ENCODE peak calls at places on chromosome 22, in ten cellular contexts. K is uterus; N is GF-D8; T is HEK293T; G is Peyer's patch; C is stimulated activated CD4-positive, alpha-beta T cell treated with anti-CD3 and anti-CD28 coated beads, Interleukin-2, amount 100 ng/mL, for 4 hours; F is T-cell; Q is GOT3; H is cardiac septum; O is foreskin fibroblast. E is an unnamed sample.

GRCh38 chr22:42693763-42694683 is 26.6 kb downstream of the A4GALT start:
- DNase-seq in N (no peak), F (no peak), G (no peak), Q (no peak), K (no peak), C (no peak), O (no peak), T (no peak), H (peak), E (no peak)

GRCh38 chr22:48222742-48223487 is 1460.5 kb downstream of the TBC1D22A start:
- DNase-seq in H (no peak), K (no peak), N (no peak), Q (no peak), C (no peak), T (no peak), O (no peak), G (no peak), F (no peak), E (no peak)

GRCh38 chr22:22959147-22959827 is 71.7 kb downstream of the IGLL5 start:
- DNase-seq in N (no peak), G (peak), Q (no peak), C (peak), H (no peak), T (peak), F (peak), K (peak), O (peak), E (peak)

GRCh38 chr22:30947821-30948454 is 20.6 kb downstream of the MORC2 start:
- DNase-seq in C (no peak), K (no peak), F (no peak), N (no peak), G (no peak), T (peak), O (peak), Q (no peak), H (no peak), E (no peak)

GRCh38 chr22:48675828-48676145 is 1151.9 kb downstream of the BRD1 start:
- DNase-seq in K (no peak), F (no peak), G (no peak), H (no peak), C (no peak), Q (no peak), O (no peak), N (no peak), T (no peak), E (no peak)

GRCh38 chr22:49738566-49738965 is 89.1 kb downstream of the BRD1 start:
- DNase-seq in O (no peak), K (no peak), T (no peak), N (no peak), H (no peak), F (no peak), G (no peak), Q (no peak), C (no peak), E (no peak)

GRCh38 chr22:46827781-46828180 is 65.3 kb downstream of the TBC1D22A start:
- DNase-seq in F (no peak), K (no peak), O (no peak), Q (no peak), C (no peak), N (no peak), T (no peak), H (no peak), G (no peak), E (no peak)

GRCh38 chr22:35258144-35258988 is 1.1 kb downstream of the HMGXB4 start:
- DNase-seq in N (no peak), Q (no peak), T (peak), F (no peak), H (no peak), K (no peak), G (peak), O (peak), C (no peak), E (peak)

GRCh38 chr22:49460662-49461371 is 366.9 kb downstream of the BRD1 start:
- DNase-seq in O (no peak), C (no peak), N (no peak), T (no peak), G (no peak), K (no peak), F (no peak), H (no peak), Q (no peak), E (no peak)

GRCh38 chr22:35462558-35463230 is 62.8 kb downstream of the MCM5 start:
- DNase-seq in F (no peak), N (no peak), G (no peak), O (no peak), K (peak), Q (no peak), H (no peak), C (no peak), T (no peak), E (no peak)

GRCh38 chr22:19419086-19419463 is 12.5 kb downstream of the HIRA start:
- DNase-seq in H (peak), C (no peak), G (peak), O (no peak), T (no peak), K (no peak), N (peak), F (peak), Q (no peak), E (no peak)

GRCh38 chr22:37457093-37457893 is 28.9 kb downstream of the MFNG start:
- DNase-seq in H (peak), C (peak), N (no peak), G (peak), O (peak), K (peak), F (peak), Q (no peak), T (peak), E (peak)

GRCh38 chr22:50476819-50477344 is 2.0 kb upstream of the SBF1 start:
- DNase-seq in F (no peak), G (no peak), K (no peak), O (no peak), C (no peak), Q (no peak), N (no peak), T (no peak), H (no peak), E (no peak)

GRCh38 chr22:28375761-28376534 is 303.7 kb downstream of the TTC28 start:
- DNase-seq in G (no peak), N (no peak), K (no peak), F (no peak), T (no peak), Q (no peak), C (no peak), O (peak), H (no peak), E (no peak)

GRCh38 chr22:24175160-24175808 is 6.0 kb upstream of the SUSD2 start:
- DNase-seq in N (peak), O (peak), T (peak), H (peak), F (peak), C (peak), Q (no peak), K (peak), G (peak), E (peak)

GRCh38 chr22:47110817-47111443 is 348.5 kb downstream of the TBC1D22A start:
- DNase-seq in K (peak), F (no peak), O (peak), Q (no peak), C (no peak), H (peak), G (no peak), N (no peak), T (no peak), E (no peak)

GRCh38 chr22:21449531-21450319 is 17.5 kb upstream of the TMEM191C start:
- DNase-seq in K (peak), Q (no peak), N (no peak), T (no peak), O (no peak), C (no peak), F (no peak), G (no peak), H (no peak), E (no peak)

GRCh38 chr22:20448630-20449029 is 11.0 kb upstream of the SCARF2 start:
- DNase-seq in T (no peak), O (peak), C (no peak), K (no peak), N (no peak), H (no peak), F (no peak), Q (no peak), G (no peak), E (no peak)

GRCh38 chr22:48334971-48335370 is 1492.7 kb downstream of the BRD1 start:
- DNase-seq in F (no peak), C (no peak), T (no peak), G (no peak), N (no peak), H (peak), K (no peak), Q (no peak), O (no peak), E (no peak)

GRCh38 chr22:26718905-26719304 is 61.5 kb downstream of the MIAT start:
- DNase-seq in F (no peak), K (no peak), H (no peak), C (no peak), N (no peak), O (peak), Q (no peak), T (no peak), G (no peak), E (no peak)

GRCh38 chr22:35400335-35400680 is 368 bp downstream of the MCM5 start:
- DNase-seq in G (peak), N (no peak), Q (no peak), C (no peak), H (no peak), O (no peak), K (no peak), T (peak), F (no peak), E (peak)

GRCh38 chr22:37994049-37994448 is 9.7 kb upstream of the SOX10 start:
- DNase-seq in G (no peak), O (no peak), N (no peak), F (peak), C (no peak), H (no peak), T (no peak), Q (no peak), K (no peak), E (no peak)

GRCh38 chr22:41565403-41566054 is 4.7 kb downstream of the CSDC2 start:
- DNase-seq in T (no peak), O (peak), F (no peak), H (no peak), Q (no peak), C (no peak), G (no peak), K (peak), N (no peak), E (peak)

GRCh38 chr22:26565181-26565580 is 24.8 kb downstream of the TPST2 start:
- DNase-seq in H (no peak), G (no peak), K (no peak), N (no peak), Q (no peak), C (no peak), O (no peak), F (no peak), T (no peak), E (no peak)

GRCh38 chr22:27985323-27986275 is 66.5 kb upstream of the PITPNB start:
- DNase-seq in T (no peak), F (no peak), O (no peak), K (no peak), Q (no peak), H (no peak), N (no peak), G (no peak), C (no peak), E (no peak)

GRCh38 chr22:26066534-26066933 is 102.7 kb upstream of the SEZ6L start:
- DNase-seq in T (no peak), G (no peak), Q (no peak), H (no peak), N (no peak), K (no peak), O (no peak), F (no peak), C (no peak), E (no peak)

GRCh38 chr22:23509571-23510302 is 70.4 kb downstream of the IGLL1 start:
- DNase-seq in T (no peak), C (no peak), F (no peak), G (no peak), H (no peak), Q (no peak), N (no peak), O (peak), K (no peak), E (no peak)

GRCh38 chr22:28283025-28283654 is 364.1 kb upstream of the PITPNB start:
- DNase-seq in O (peak), K (no peak), F (no peak), H (no peak), G (no peak), N (no peak), C (no peak), T (no peak), Q (no peak), E (no peak)

GRCh38 chr22:40414306-40414705 is 43.9 kb downstream of the SGSM3 start:
- DNase-seq in K (no peak), C (no peak), O (peak), G (no peak), N (no peak), F (no peak), H (no peak), Q (no peak), T (no peak), E (no peak)

GRCh38 chr22:28051787-28052356 is 132.8 kb upstream of the PITPNB start:
- DNase-seq in C (no peak), N (no peak), T (peak), Q (no peak), G (peak), H (no peak), K (peak), O (peak), F (peak), E (peak)

GRCh38 chr22:29231971-29232959 is 26.6 kb downstream of the EMID1 start:
- DNase-seq in H (no peak), Q (no peak), K (peak), F (no peak), C (no peak), G (no peak), T (no peak), O (no peak), N (no peak), E (no peak)

GRCh38 chr22:32723632-32724031 is 77.9 kb upstream of the TIMP3 start:
- DNase-seq in H (peak), F (peak), G (peak), T (no peak), K (peak), C (peak), O (peak), Q (no peak), N (peak), E (peak)

GRCh38 chr22:20395181-20395896 is 1.4 kb downstream of the ZNF74 start:
- DNase-seq in N (no peak), G (no peak), F (no peak), C (no peak), Q (no peak), K (no peak), H (no peak), O (no peak), T (no peak), E (no peak)

GRCh38 chr22:42179616-42180015 is 49.0 kb upstream of the CYP2D6 start:
- DNase-seq in T (no peak), H (no peak), F (no peak), Q (no peak), N (no peak), K (no peak), G (no peak), O (peak), C (no peak), E (no peak)

GRCh38 chr22:39279170-39279850 is 34.5 kb upstream of the PDGFB start:
- DNase-seq in T (no peak), N (no peak), H (no peak), O (no peak), G (no peak), F (no peak), Q (no peak), K (no peak), C (no peak), E (no peak)

GRCh38 chr22:43160497-43161126 is 9.3 kb downstream of the TSPO start:
- DNase-seq in H (no peak), Q (no peak), C (no peak), K (no peak), N (no peak), O (no peak), T (no peak), F (no peak), G (no peak), E (no peak)

GRCh38 chr22:23306926-23307325 is 126.6 kb downstream of the BCR start:
- DNase-seq in T (no peak), H (no peak), O (no peak), K (peak), F (no peak), G (no peak), N (no peak), C (no peak), Q (no peak), E (no peak)

GRCh38 chr22:49618689-49618953 is 209.1 kb downstream of the BRD1 start:
- DNase-seq in N (no peak), Q (no peak), C (no peak), K (no peak), T (no peak), G (no peak), H (no peak), F (no peak), O (no peak), E (no peak)

GRCh38 chr22:21736084-21736642 is 569 bp upstream of the YPEL1 start:
- DNase-seq in H (no peak), G (no peak), N (no peak), T (no peak), F (no peak), O (no peak), C (no peak), K (peak), Q (no peak), E (no peak)